ENCODE peak calls at places on chromosomes 16 and 17, in six cellular contexts. One of them, this sample, is unnamed.

GRCh38 chr16:85825326-85825725 is 25.8 kb downstream of the COX4I1 start:
- DNase-seq in SK-N-SH: no peak
- DNase-seq in T47D: no peak
- DNase-seq in HCT116: no peak
- DNase-seq in H1: no peak
- DNase-seq in K562: no peak
- DNase-seq in this sample: no peak

GRCh38 chr17:47257651-47258339 is 4.2 kb downstream of the ITGB3 start:
- DNase-seq in SK-N-SH: no peak
- DNase-seq in T47D: no peak
- DNase-seq in HCT116: no peak
- DNase-seq in H1: no peak
- DNase-seq in K562: peak; percentile 44
- DNase-seq in this sample: no peak

GRCh38 chr17:40779181-40779909 is 3.0 kb downstream of the KRT27 start:
- DNase-seq in SK-N-SH: no peak
- DNase-seq in T47D: no peak
- DNase-seq in HCT116: no peak
- DNase-seq in H1: no peak
- DNase-seq in K562: no peak
- DNase-seq in this sample: no peak

GRCh38 chr16:3458852-3459361 is 15.4 kb downstream of the NAA60 start:
- DNase-seq in SK-N-SH: no peak
- DNase-seq in T47D: no peak
- DNase-seq in HCT116: no peak
- DNase-seq in H1: no peak
- DNase-seq in K562: peak; percentile 31
- DNase-seq in this sample: no peak

GRCh38 chr17:57515662-57516211 is 229.4 kb downstream of the CCDC182 start:
- DNase-seq in SK-N-SH: no peak
- DNase-seq in T47D: no peak
- DNase-seq in HCT116: no peak
- DNase-seq in H1: no peak
- DNase-seq in K562: no peak
- DNase-seq in this sample: no peak

GRCh38 chr16:87841608-87842208 is 27.6 kb downstream of the SLC7A5 start:
- DNase-seq in SK-N-SH: no peak
- DNase-seq in T47D: no peak
- DNase-seq in HCT116: no peak
- DNase-seq in H1: no peak
- DNase-seq in K562: no peak
- DNase-seq in this sample: no peak

GRCh38 chr16:54193656-54194007 is 93.0 kb downstream of the IRX3 start:
- DNase-seq in SK-N-SH: peak; percentile 90
- DNase-seq in T47D: peak; percentile 89
- DNase-seq in HCT116: peak; percentile 59
- DNase-seq in H1: peak; percentile 59
- DNase-seq in K562: peak; percentile 66
- DNase-seq in this sample: peak; percentile 4

GRCh38 chr17:7167832-7168231 is 11.3 kb downstream of the ASGR1 start:
- DNase-seq in SK-N-SH: no peak
- DNase-seq in T47D: no peak
- DNase-seq in HCT116: no peak
- DNase-seq in H1: no peak
- DNase-seq in K562: no peak
- DNase-seq in this sample: no peak

GRCh38 chr17:4583796-4584124 is 569 bp upstream of the SMTNL2 start:
- DNase-seq in SK-N-SH: peak; percentile 79
- DNase-seq in T47D: no peak
- DNase-seq in HCT116: peak; percentile 31
- DNase-seq in H1: no peak
- DNase-seq in K562: peak; percentile 28
- DNase-seq in this sample: no peak

GRCh38 chr16:88526906-88527185 is 43.4 kb upstream of the ZC3H18 start:
- DNase-seq in SK-N-SH: no peak
- DNase-seq in T47D: no peak
- DNase-seq in HCT116: no peak
- DNase-seq in H1: no peak
- DNase-seq in K562: no peak
- DNase-seq in this sample: no peak

GRCh38 chr16:588639-588888 is 1.3 kb upstream of the RAB40C start:
- DNase-seq in SK-N-SH: peak; percentile 58
- DNase-seq in T47D: no peak
- DNase-seq in HCT116: no peak
- DNase-seq in H1: no peak
- DNase-seq in K562: no peak
- DNase-seq in this sample: no peak

GRCh38 chr16:4636196-4636595 is 11.6 kb downstream of the MGRN1 start:
- DNase-seq in SK-N-SH: no peak
- DNase-seq in T47D: no peak
- DNase-seq in HCT116: no peak
- DNase-seq in H1: no peak
- DNase-seq in K562: no peak
- DNase-seq in this sample: no peak

GRCh38 chr17:62718420-62718819 is 89.7 kb downstream of the MARCHF10 start:
- DNase-seq in SK-N-SH: no peak
- DNase-seq in T47D: peak; percentile 76
- DNase-seq in HCT116: no peak
- DNase-seq in H1: no peak
- DNase-seq in K562: no peak
- DNase-seq in this sample: no peak

GRCh38 chr17:69869667-69870066 is 205.4 kb upstream of the KCNJ16 start:
- DNase-seq in SK-N-SH: no peak
- DNase-seq in T47D: no peak
- DNase-seq in HCT116: no peak
- DNase-seq in H1: no peak
- DNase-seq in K562: no peak
- DNase-seq in this sample: no peak

GRCh38 chr16:64225036-64225435 is 896.8 kb downstream of the CDH11 start:
- DNase-seq in SK-N-SH: no peak
- DNase-seq in T47D: no peak
- DNase-seq in HCT116: no peak
- DNase-seq in H1: no peak
- DNase-seq in K562: no peak
- DNase-seq in this sample: no peak
- TF ChIP-seq JUND in SK-N-SH: no peak
- TF ChIP-seq JUND in T47D: no peak
- TF ChIP-seq JUND in HCT116: no peak
- TF ChIP-seq JUND in H1: no peak
- TF ChIP-seq JUND in K562: no peak
- TF ChIP-seq JUND in this sample: no peak

DNA sequence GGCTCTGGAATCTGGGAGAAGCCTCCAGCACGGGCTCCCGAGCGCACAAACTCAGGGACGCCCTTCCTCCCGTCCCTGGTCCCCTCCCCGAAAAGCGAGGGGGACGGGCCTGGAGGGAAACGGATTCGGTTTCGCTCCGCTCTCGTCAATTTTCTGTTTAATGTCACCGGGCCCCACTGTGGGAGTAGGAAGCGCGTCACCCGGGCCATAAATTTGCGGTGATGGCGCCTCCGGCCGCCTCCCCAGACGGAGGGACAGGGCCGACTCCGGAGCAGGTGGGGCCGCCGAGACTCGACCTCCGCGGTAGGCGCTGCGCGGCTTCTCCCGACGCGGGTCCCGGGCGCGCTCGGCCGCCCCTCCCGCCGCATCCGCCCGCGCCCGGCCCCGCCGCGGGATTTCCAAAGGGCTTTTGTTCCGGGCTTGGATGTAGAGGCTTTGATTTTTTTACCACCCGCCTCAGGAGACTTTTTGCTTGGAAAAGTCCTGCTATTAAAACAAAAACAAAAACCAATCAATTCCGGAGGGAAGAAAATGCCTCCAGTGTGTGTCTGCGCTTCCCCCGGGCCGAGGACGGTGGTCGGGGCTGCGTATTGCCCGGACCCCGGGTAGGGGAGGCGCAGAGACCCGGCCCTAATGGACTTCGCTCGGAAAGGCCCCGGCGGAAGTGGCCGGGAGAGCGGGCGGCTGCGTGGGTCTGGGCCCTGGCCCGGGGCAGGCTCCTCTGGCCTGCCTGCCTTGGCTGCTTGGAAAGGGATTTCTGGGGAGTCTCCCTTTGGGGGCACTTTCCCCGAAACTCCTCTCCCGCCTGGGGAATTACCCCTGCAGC is 7.8 kb upstream of the BAHCC1 start:
- DNase-seq in SK-N-SH: peak; percentile 75
- DNase-seq in T47D: peak; percentile 67
- DNase-seq in HCT116: no peak
- DNase-seq in H1: no peak
- DNase-seq in K562: peak; percentile 71
- DNase-seq in this sample: no peak
- TF ChIP-seq JUND in SK-N-SH: no peak
- TF ChIP-seq JUND in T47D: no peak
- TF ChIP-seq JUND in HCT116: no peak
- TF ChIP-seq JUND in H1: no peak
- TF ChIP-seq JUND in K562: no peak
- TF ChIP-seq JUND in this sample: no peak

DNA sequence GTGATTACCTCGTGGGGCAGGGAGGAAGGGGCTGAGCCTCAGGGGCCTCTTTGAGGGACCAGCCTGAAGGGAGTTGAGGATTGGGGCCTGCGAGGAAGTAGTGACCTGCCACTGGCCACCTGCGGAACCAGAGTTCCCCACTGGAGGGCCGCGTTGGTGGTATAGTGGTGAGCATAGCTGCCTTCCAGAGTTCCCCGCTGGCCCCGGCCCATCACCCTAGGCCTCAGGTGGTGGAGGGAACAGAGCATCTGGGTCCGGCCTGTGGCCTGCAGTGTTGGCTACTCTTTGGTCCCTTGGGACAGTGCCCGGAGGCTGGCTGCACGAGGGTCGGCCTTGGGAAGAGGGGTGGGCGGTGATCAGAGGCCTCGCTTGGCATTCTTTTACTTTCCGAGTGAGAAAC is 20.5 kb downstream of the MGAT5B start:
- DNase-seq in SK-N-SH: no peak
- DNase-seq in T47D: no peak
- DNase-seq in HCT116: no peak
- DNase-seq in H1: no peak
- DNase-seq in K562: peak; percentile 47
- DNase-seq in this sample: no peak
- TF ChIP-seq JUND in SK-N-SH: no peak
- TF ChIP-seq JUND in T47D: no peak
- TF ChIP-seq JUND in HCT116: no peak
- TF ChIP-seq JUND in H1: no peak
- TF ChIP-seq JUND in K562: no peak
- TF ChIP-seq JUND in this sample: no peak

GRCh38 chr17:79991924-79992656 is 43.6 kb downstream of the TBC1D16 start:
- DNase-seq in SK-N-SH: no peak
- DNase-seq in T47D: peak; percentile 93
- DNase-seq in HCT116: no peak
- DNase-seq in H1: no peak
- DNase-seq in K562: no peak
- DNase-seq in this sample: no peak
- TF ChIP-seq JUND in SK-N-SH: no peak
- TF ChIP-seq JUND in T47D: no peak
- TF ChIP-seq JUND in HCT116: no peak
- TF ChIP-seq JUND in H1: no peak
- TF ChIP-seq JUND in K562: no peak
- TF ChIP-seq JUND in this sample: no peak

GRCh38 chr16:31088459-31089183 is at the start of gene PRSS53:
- DNase-seq in SK-N-SH: no peak
- DNase-seq in T47D: no peak
- DNase-seq in HCT116: no peak
- DNase-seq in H1: no peak
- DNase-seq in K562: no peak
- DNase-seq in this sample: no peak
- TF ChIP-seq JUND in SK-N-SH: no peak
- TF ChIP-seq JUND in T47D: no peak
- TF ChIP-seq JUND in HCT116: no peak
- TF ChIP-seq JUND in H1: no peak
- TF ChIP-seq JUND in K562: no peak
- TF ChIP-seq JUND in this sample: no peak

GRCh38 chr17:75011788-75012319 is 616 bp upstream of the MRPL58 start:
- DNase-seq in SK-N-SH: peak; percentile 77
- DNase-seq in T47D: peak; percentile 91
- DNase-seq in HCT116: no peak
- DNase-seq in H1: no peak
- DNase-seq in K562: no peak
- DNase-seq in this sample: no peak

GRCh38 chr17:75010683-75011406 is 1.6 kb upstream of the MRPL58 start:
- DNase-seq in SK-N-SH: peak; percentile 91
- DNase-seq in T47D: peak; percentile 89
- DNase-seq in HCT116: no peak
- DNase-seq in H1: no peak
- DNase-seq in K562: peak; percentile 23
- DNase-seq in this sample: no peak

GRCh38 chr17:75009139-75009724 is 3.2 kb upstream of the MRPL58 start:
- DNase-seq in SK-N-SH: no peak
- DNase-seq in T47D: peak; percentile 85
- DNase-seq in HCT116: no peak
- DNase-seq in H1: no peak
- DNase-seq in K562: no peak
- DNase-seq in this sample: no peak

GRCh38 chr17:75013077-75013391 is 564 bp downstream of the MRPL58 start:
- DNase-seq in SK-N-SH: no peak
- DNase-seq in T47D: no peak
- DNase-seq in HCT116: no peak
- DNase-seq in H1: no peak
- DNase-seq in K562: peak; percentile 26
- DNase-seq in this sample: no peak

GRCh38 chr17:75012320-75013076 is at the start of gene MRPL58:
- DNase-seq in SK-N-SH: peak; percentile 96
- DNase-seq in T47D: peak; percentile 91
- DNase-seq in HCT116: peak; percentile 84
- DNase-seq in H1: peak; percentile 80
- DNase-seq in K562: peak; percentile 89
- DNase-seq in this sample: peak; percentile 60
- TF ChIP-seq JUND in SK-N-SH: no peak
- TF ChIP-seq JUND in T47D: no peak
- TF ChIP-seq JUND in HCT116: no peak
- TF ChIP-seq JUND in H1: peak; percentile 32
- TF ChIP-seq JUND in K562: no peak
- TF ChIP-seq JUND in this sample: no peak

GRCh38 chr16:56936950-56937349 is 5.0 kb downstream of the HERPUD1 start:
- DNase-seq in SK-N-SH: no peak
- DNase-seq in T47D: no peak
- DNase-seq in HCT116: no peak
- DNase-seq in H1: no peak
- DNase-seq in K562: no peak
- DNase-seq in this sample: no peak
- TF ChIP-seq JUND in SK-N-SH: no peak
- TF ChIP-seq JUND in T47D: no peak
- TF ChIP-seq JUND in HCT116: no peak
- TF ChIP-seq JUND in H1: no peak
- TF ChIP-seq JUND in K562: no peak
- TF ChIP-seq JUND in this sample: no peak

GRCh38 chr16:50704245-50704644 is 10.8 kb downstream of the NOD2 start:
- DNase-seq in SK-N-SH: no peak
- DNase-seq in T47D: no peak
- DNase-seq in HCT116: no peak
- DNase-seq in H1: no peak
- DNase-seq in K562: no peak
- DNase-seq in this sample: no peak
- TF ChIP-seq JUND in SK-N-SH: no peak
- TF ChIP-seq JUND in T47D: no peak
- TF ChIP-seq JUND in HCT116: no peak
- TF ChIP-seq JUND in H1: no peak
- TF ChIP-seq JUND in K562: no peak
- TF ChIP-seq JUND in this sample: no peak